ENCODE peak calls at places on chromosome 11, in six cellular contexts. J is ovary; R is lower lobe of right lung; G is heart right ventricle; K is naive thymus-derived CD4-positive, alpha-beta T cell; P is heart left ventricle. M is an unnamed sample. For H3K9me3, the result is how much of the 10 kb centered on the place peaks cover.

GRCh38 chr11:128437137-128437536 is 150.2 kb downstream of the ETS1 start:
- DNase-seq in K (no peak), J (peak), G (no peak), R (no peak), P (no peak), M (no peak)

GRCh38 chr11:119307974-119308373 is 9.0 kb downstream of the MCAM start:
- DNase-seq in J (no peak), K (no peak), G (no peak), P (no peak), R (no peak), M (no peak)

GRCh38 chr11:73258104-73258684 is 13.9 kb upstream of the P2RY6 start:
- DNase-seq in P (no peak), G (no peak), R (no peak), J (no peak), K (no peak), M (no peak)

GRCh38 chr11:106381895-106382294 is 304.4 kb downstream of the AASDHPPT start:
- DNase-seq in G (no peak), R (no peak), P (no peak), J (no peak), K (no peak), M (no peak)

GRCh38 chr11:31784645-31785044 is 26.5 kb downstream of the PAX6 start:
- DNase-seq in G (no peak), J (no peak), P (no peak), R (no peak), K (no peak), M (no peak)

GRCh38 chr11:102007567-102008437 is 39.4 kb upstream of the CFAP300 start:
- DNase-seq in K (peak), P (no peak), J (no peak), G (no peak), R (no peak), M (no peak)

GRCh38 chr11:93193721-93194120 is 4.1 kb downstream of the SLC36A4 start:
- DNase-seq in G (no peak), J (no peak), K (no peak), P (no peak), R (no peak), M (no peak)

GRCh38 chr11:7600205-7600775 is 73.0 kb downstream of the CYB5R2 start:
- DNase-seq in R (peak), P (no peak), G (no peak), J (no peak), K (no peak), M (peak)

GRCh38 chr11:22508691-22509090 is 116.9 kb downstream of the FANCF start:
- DNase-seq in J (no peak), G (no peak), K (no peak), R (no peak), P (no peak), M (no peak)

GRCh38 chr11:45652781-45653180 is 12.6 kb downstream of the CHST1 start:
- DNase-seq in J (no peak), K (no peak), P (no peak), G (no peak), R (no peak), M (no peak)

GRCh38 chr11:110629594-110629993 is 82.6 kb downstream of the ARHGAP20 start:
- DNase-seq in G (no peak), J (no peak), P (no peak), R (peak), K (no peak), M (no peak)

GRCh38 chr11:118699508-118700220 is 20.2 kb upstream of the TREH start:
- DNase-seq in G (no peak), K (peak), P (no peak), J (no peak), R (no peak), M (no peak)

GRCh38 chr11:73939096-73939495 is 11.7 kb upstream of the DNAJB13 start:
- DNase-seq in P (no peak), G (no peak), J (no peak), K (no peak), R (no peak), M (no peak)

GRCh38 chr11:119433369-119433749 is 10.4 kb upstream of the THY1 start:
- DNase-seq in G (no peak), R (no peak), J (no peak), K (no peak), P (no peak), M (no peak)

GRCh38 chr11:117421041-117421440 is 93.4 kb downstream of the CEP164 start:
- DNase-seq in R (no peak), P (no peak), K (no peak), G (no peak), J (no peak), M (no peak)

GRCh38 chr11:44535201-44535980 is 30.1 kb upstream of the CD82 start:
- DNase-seq in P (no peak), R (no peak), G (no peak), K (no peak), J (no peak), M (no peak)

GRCh38 chr11:31974737-31975136 is 116.1 kb upstream of the RCN1 start:
- DNase-seq in R (no peak), G (no peak), K (no peak), J (no peak), P (no peak), M (no peak)

GRCh38 chr11:75272821-75273301 is 32.3 kb downstream of the TPBGL start:
- DNase-seq in J (peak), G (no peak), R (no peak), K (no peak), P (no peak), M (peak)

GRCh38 chr11:60763692-60764369 is 7.2 kb downstream of the MS4A15 start:
- DNase-seq in R (no peak), K (no peak), P (no peak), J (no peak), G (no peak), M (no peak)

GRCh38 chr11:63613517-63614135 is 607 bp downstream of the PLAAT3 start:
- DNase-seq in P (peak), R (peak), K (peak), G (peak), J (peak), M (peak)

GRCh38 chr11:77821349-77821851 is 456 bp downstream of the AAMDC start:
- DNase-seq in G (no peak), J (peak), P (peak), K (no peak), R (no peak), M (peak)

GRCh38 chr11:28108909-28109308 is 721 bp downstream of the METTL15 start:
- DNase-seq in G (no peak), J (no peak), K (no peak), P (no peak), R (no peak), M (no peak)
- H3K4me3 ChIP-seq in G (peak), J (peak), K (no peak), P (peak), R (peak), M (peak)

DNA sequence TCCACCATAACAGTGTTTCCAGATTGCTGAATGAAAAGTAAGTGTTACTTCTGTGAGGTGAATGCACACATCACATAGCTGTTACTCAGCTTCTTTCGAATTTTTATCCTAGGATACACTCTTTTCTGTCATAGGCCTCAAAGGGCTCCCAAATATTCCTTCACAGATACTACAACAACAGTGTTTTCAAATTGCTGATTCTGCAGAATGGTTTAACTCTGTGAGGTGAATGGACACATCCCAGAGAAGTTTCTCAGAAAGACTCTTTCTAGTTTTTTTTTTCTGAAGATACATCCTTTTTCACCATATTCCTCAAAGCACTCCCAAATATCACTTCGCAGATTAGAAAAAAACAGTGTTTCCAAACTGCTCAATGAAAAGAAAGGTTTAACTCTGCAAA is 221.1 kb downstream of the OR4A5 start:
- DNase-seq in R (no peak), P (no peak), G (no peak), J (no peak), K (no peak), M (no peak)
- H3K9me3 ChIP-seq in R (half or more), P (under half), G (half or more), J (under half), K (under half), M (under half)

DNA sequence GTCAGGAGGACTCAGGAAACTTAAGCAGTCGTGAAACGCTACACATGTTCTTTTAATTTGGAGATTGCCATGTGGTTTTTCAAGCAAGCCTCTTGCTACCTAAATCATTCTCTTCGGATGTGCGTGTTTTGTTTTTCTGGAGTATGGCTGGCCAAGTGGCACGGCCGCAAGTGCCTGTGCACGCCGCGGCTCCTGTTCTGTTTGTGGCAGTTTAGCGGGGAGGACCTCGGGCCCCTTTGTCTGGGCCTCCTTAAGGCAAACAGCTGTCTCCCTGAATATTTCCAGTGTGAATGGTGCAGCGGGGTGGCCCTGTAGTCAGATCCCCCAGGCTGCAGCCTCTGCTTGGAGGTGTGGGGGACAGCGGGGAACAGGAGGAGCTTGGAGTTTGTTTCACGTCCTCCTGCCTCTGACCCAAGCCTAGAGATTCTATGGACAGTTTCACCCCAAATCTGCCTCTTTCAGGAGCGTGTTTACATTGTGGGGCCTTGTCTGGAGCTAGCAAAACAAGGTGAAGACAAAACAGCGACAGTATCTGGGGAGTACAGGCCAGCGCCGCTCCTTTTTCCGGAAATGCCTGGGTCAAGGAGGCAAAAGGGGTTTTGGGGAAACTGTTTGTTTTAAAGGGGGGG is 1.3 kb downstream of the LRP5 start:
- DNase-seq in G (no peak), K (no peak), J (no peak), R (no peak), P (no peak), M (no peak)
- H3K4me3 ChIP-seq in G (peak), K (peak), J (peak), R (peak), P (peak), M (peak)

GRCh38 chr11:114619659-114620173 is 24.1 kb upstream of the NXPE4 start:
- DNase-seq in J (no peak), K (no peak), P (no peak), R (no peak), G (no peak), M (no peak)

GRCh38 chr11:114615448-114616361 is 20.1 kb upstream of the NXPE4 start:
- DNase-seq in P (no peak), R (no peak), G (no peak), J (no peak), K (no peak), M (no peak)

GRCh38 chr11:114616516-114616915 is 20.9 kb upstream of the NXPE4 start:
- DNase-seq in R (no peak), K (no peak), J (no peak), P (no peak), G (no peak), M (no peak)

GRCh38 chr11:114618139-114618538 is 22.6 kb upstream of the NXPE4 start:
- DNase-seq in G (no peak), K (no peak), R (no peak), J (no peak), P (no peak), M (no peak)

DNA sequence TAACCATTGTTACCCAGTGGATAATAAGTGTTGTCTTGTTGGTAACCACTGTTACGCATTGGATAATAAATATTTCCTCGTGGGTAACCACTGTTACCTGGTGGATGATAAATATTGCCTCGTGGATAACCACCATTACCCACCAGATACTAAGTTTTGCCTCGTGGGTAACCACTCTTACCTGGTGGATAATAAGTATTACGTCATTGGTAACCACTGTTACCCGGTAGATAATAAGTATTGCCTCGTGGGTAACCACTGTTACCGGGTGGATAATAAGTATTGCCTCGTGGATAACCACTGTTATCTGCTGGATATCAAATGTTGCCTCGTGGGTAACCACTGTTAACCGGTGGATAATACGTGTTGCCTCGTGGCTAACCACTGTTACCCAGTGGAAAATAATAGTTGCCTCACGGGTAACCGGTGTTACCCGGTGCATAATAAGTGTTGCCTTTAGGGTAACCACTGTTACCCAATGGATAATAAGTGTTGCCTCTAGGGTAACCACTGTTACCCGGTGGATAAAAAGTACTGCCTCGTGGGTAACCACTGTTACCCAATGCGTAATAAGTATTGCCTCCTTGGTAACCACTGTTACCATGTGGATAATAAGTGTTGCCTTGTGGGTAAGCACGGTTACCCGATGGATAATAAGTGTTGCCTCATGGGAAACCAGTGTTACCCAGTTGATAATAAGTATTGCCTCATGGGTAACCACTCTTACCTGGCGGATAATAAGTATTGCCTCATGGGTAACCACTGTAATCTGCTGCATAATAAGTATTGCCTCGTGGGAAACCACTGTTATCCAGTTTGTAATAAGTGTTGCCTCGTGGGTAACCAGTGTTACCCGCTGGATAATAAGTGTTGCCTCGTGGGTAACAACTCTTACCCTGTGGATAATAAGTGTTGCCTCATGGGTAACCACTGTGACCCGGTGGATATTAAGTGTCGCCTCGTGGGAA is 21.9 kb upstream of the NXPE4 start:
- DNase-seq in G (no peak), K (no peak), J (no peak), P (no peak), R (no peak), M (no peak)
- H3K9me3 ChIP-seq in G (under half), K (under half), J (under half), P (under half), R (under half), M (under half)

DNA sequence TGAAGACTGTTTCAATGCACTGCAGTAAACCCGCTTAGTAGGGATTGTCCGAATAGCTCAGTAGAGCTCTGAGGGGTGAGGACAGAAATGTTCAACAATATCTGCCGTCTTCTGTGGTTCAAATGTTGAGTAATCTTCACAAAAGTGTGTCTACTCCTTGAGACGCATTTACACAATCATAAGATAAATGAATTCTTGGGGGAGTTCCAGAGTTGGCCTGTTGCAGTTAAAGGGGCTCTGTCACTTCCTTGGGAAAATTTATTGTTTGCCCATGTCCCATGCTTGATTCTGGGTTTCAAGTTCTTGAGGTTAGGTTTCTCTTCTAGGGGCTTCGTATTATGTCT is 614 bp downstream of the ANO3 start:
- DNase-seq in R (no peak), G (no peak), K (no peak), P (no peak), J (no peak), M (no peak)
- H3K4me3 ChIP-seq in R (no peak), G (no peak), K (no peak), P (no peak), J (no peak), M (peak)

DNA sequence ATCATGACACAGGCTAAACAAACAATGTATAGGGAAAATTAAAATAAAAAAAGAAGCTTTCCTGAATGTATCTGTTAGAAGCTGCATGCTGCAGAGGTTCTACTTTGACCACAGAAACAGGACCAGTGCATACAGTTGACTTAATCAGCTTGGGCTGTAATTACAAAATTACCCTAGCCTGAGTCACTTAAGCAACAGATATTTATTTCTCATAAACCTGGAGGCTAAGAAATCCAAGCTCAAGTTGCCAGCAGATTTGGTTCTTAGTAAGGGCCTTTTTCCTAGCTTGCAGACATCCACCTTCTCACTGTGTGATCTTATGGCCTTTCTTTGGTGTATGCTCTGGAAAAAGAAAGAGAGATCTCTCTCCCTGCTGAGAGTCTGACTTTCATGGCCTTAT is 946.5 kb upstream of the RAG2 start:
- DNase-seq in K (no peak), R (no peak), J (no peak), G (no peak), P (no peak), M (no peak)
- H3K9me3 ChIP-seq in K (under half), R (under half), J (under half), G (under half), P (under half), M (under half)

GRCh38 chr11:107590460-107591097 is 368 bp upstream of the ELMOD1 start:
- DNase-seq in K (no peak), P (no peak), G (no peak), R (no peak), J (no peak), M (no peak)

GRCh38 chr11:107592256-107592655 is 1.3 kb downstream of the ELMOD1 start:
- DNase-seq in K (no peak), P (no peak), G (no peak), R (no peak), J (no peak), M (no peak)

GRCh38 chr11:107592813-107593212 is 1.9 kb downstream of the ELMOD1 start:
- DNase-seq in J (no peak), K (no peak), P (no peak), R (no peak), G (no peak), M (no peak)

GRCh38 chr11:107591446-107592236 is 694 bp downstream of the ELMOD1 start:
- DNase-seq in J (no peak), P (no peak), K (no peak), R (no peak), G (no peak), M (peak)

DNA sequence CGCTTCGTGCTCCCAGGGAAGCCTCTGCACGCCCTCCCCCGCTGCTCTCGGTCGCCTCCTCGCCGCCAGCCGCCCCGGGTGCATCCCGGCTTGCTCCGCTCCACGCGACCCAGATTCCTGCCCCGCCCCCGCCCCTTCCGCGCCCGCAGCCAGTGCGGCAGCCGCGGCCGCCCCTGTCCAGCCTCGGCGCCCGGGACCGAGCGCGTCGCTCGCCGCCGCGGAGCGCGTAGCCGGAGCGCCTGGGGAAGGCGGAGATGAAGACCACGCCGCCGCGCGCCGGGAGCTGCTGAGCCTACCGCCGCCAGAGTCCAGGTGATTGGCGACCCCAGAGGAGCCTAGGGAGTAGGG is at the start of gene ELMOD1:
- DNase-seq in G (peak), R (peak), P (peak), J (peak), K (no peak), M (peak)
- H3K4me3 ChIP-seq in G (peak), R (peak), P (peak), J (peak), K (peak), M (peak)

DNA sequence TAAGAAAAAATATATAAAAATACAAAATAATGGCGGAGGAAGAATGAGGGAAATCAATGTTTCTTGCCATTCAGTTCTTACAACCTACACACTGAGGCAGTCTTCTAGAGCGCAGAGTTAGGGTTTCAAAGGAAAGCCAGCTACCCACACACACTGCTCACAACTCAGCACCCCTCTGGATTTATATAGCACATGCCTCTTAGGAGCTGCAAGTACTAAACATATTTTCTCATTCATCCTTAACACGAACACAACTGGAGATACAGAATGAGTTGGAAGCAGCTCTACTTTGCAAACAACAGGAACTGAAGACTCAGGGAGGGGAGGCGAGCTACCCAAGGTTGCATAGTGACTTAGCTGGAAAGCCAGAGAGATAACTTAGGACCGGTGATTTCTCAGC is 293.8 kb downstream of the CTTN start:
- DNase-seq in K (no peak), R (no peak), P (no peak), G (no peak), J (no peak), M (no peak)
- H3K9me3 ChIP-seq in K (under half), R (under half), P (under half), G (under half), J (under half), M (under half)